ENCODE peak calls at places on chromosome 21, in eight cellular contexts. B, X, O, U, S, T, D and M are unnamed samples.

GRCh38 chr21:27260728-27261127 is 293.8 kb upstream of the ADAMTS5 start:
- DNase-seq in B (no peak), X (no peak), O (no peak), U (no peak), S (no peak), T (no peak), D (no peak), M (no peak)

GRCh38 chr21:43333301-43334062 is 93.4 kb downstream of the SIK1 start:
- DNase-seq in B (no peak), X (no peak), O (peak; percentile 81), U (no peak), S (peak; percentile 61), T (peak; percentile 75), D (peak; percentile 96), M (no peak)

GRCh38 chr21:37079211-37079824 is 6.3 kb downstream of the TTC3 start:
- DNase-seq in B (no peak), X (no peak), O (no peak), U (no peak), S (no peak), T (no peak), D (no peak), M (peak; percentile 23)

GRCh38 chr21:45001134-45002095 is 61.6 kb downstream of the SLX9 start:
- DNase-seq in B (peak; percentile 28), X (no peak), O (no peak), U (no peak), S (peak; percentile 54), T (peak; percentile 78), D (peak; percentile 99), M (no peak)

GRCh38 chr21:42850866-42851391 is 28.4 kb downstream of the WDR4 start:
- DNase-seq in B (no peak), X (no peak), O (no peak), U (peak; percentile 80), S (peak; percentile 20), T (no peak), D (peak; percentile 83), M (peak; percentile 42)

GRCh38 chr21:37821791-37822450 is 94.3 kb downstream of the KCNJ6 start:
- DNase-seq in B (no peak), X (no peak), O (no peak), U (no peak), S (no peak), T (peak; percentile 33), D (peak; percentile 82), M (no peak)

GRCh38 chr21:39061766-39062165 is 121.5 kb downstream of the PSMG1 start:
- DNase-seq in B (no peak), X (no peak), O (no peak), U (no peak), S (no peak), T (no peak), D (no peak), M (no peak)

GRCh38 chr21:33931799-33932390 is 16.3 kb upstream of the ATP5PO start:
- DNase-seq in B (no peak), X (no peak), O (no peak), U (no peak), S (peak; percentile 14), T (no peak), D (no peak), M (peak; percentile 44)

GRCh38 chr21:34821717-34822116 is 152.9 kb downstream of the CLIC6 start:
- DNase-seq in B (no peak), X (no peak), O (no peak), U (no peak), S (no peak), T (no peak), D (no peak), M (no peak)

GRCh38 chr21:41759926-41760325 is 6.9 kb downstream of the RIPK4 start:
- DNase-seq in B (no peak), X (no peak), O (no peak), U (no peak), S (no peak), T (no peak), D (peak; percentile 17), M (no peak)

GRCh38 chr21:42061866-42062542 is 9.1 kb upstream of the UMODL1 start:
- DNase-seq in B (no peak), X (peak; percentile 61), O (no peak), U (no peak), S (no peak), T (no peak), D (peak; percentile 55), M (peak; percentile 77)

GRCh38 chr21:17570773-17571172 is 41.9 kb downstream of the BTG3 start:
- DNase-seq in B (no peak), X (no peak), O (no peak), U (no peak), S (no peak), T (no peak), D (no peak), M (no peak)

GRCh38 chr21:34889287-34889536 is 159.9 kb downstream of the RUNX1 start:
- DNase-seq in B (peak; percentile 68), X (no peak), O (no peak), U (peak; percentile 36), S (peak; percentile 26), T (peak; percentile 42), D (peak; percentile 95), M (no peak)

GRCh38 chr21:26637346-26637745 is 64.3 kb upstream of the CYYR1 start:
- DNase-seq in B (no peak), X (no peak), O (no peak), U (no peak), S (no peak), T (no peak), D (no peak), M (no peak)

GRCh38 chr21:45288441-45288841 is 746 bp upstream of the POFUT2 start:
- DNase-seq in B (no peak), X (no peak), O (no peak), U (no peak), S (no peak), T (no peak), D (peak; percentile 88), M (no peak)

GRCh38 chr21:31098576-31099005 is 60.3 kb upstream of the KRTAP19-8 start:
- DNase-seq in B (peak; percentile 22), X (peak; percentile 82), O (no peak), U (peak; percentile 86), S (peak; percentile 62), T (peak; percentile 48), D (peak; percentile 82), M (peak; percentile 52)

GRCh38 chr21:41611966-41612606 is 104.1 kb upstream of the TMPRSS2 start:
- DNase-seq in B (no peak), X (no peak), O (no peak), U (no peak), S (peak; percentile 61), T (peak; percentile 77), D (no peak), M (no peak)

GRCh38 chr21:45113543-45113942 is 39.2 kb downstream of the ADARB1 start:
- DNase-seq in B (no peak), X (no peak), O (no peak), U (no peak), S (no peak), T (no peak), D (no peak), M (no peak)

GRCh38 chr21:35025206-35026152 is 23.6 kb downstream of the RUNX1 start:
- DNase-seq in B (no peak), X (no peak), O (no peak), U (no peak), S (no peak), T (no peak), D (no peak), M (no peak)

GRCh38 chr21:36097427-36098230 is 27.8 kb downstream of the CBR1 start:
- DNase-seq in B (no peak), X (no peak), O (no peak), U (peak; percentile 31), S (no peak), T (no peak), D (no peak), M (no peak)

GRCh38 chr21:35298757-35299156 is 249.7 kb upstream of the RUNX1 start:
- DNase-seq in B (no peak), X (no peak), O (no peak), U (no peak), S (no peak), T (no peak), D (no peak), M (no peak)

GRCh38 chr21:31366825-31367224 is 22.8 kb upstream of the TIAM1 start:
- DNase-seq in B (no peak), X (no peak), O (no peak), U (no peak), S (peak; percentile 51), T (peak; percentile 83), D (peak; percentile 62), M (no peak)

GRCh38 chr21:36385233-36385908 is at the start of gene CHAF1B:
- DNase-seq in B (peak; percentile 38), X (peak; percentile 90), O (peak; percentile 40), U (peak; percentile 99), S (peak; percentile 85), T (peak; percentile 93), D (peak; percentile 96), M (peak; percentile 94)

GRCh38 chr21:26686278-26686677 is 113.2 kb upstream of the CYYR1 start:
- DNase-seq in B (no peak), X (no peak), O (no peak), U (peak; percentile 20), S (peak; percentile 37), T (peak; percentile 42), D (no peak), M (no peak)

GRCh38 chr21:28136687-28137086 is 856.0 kb downstream of the LTN1 start:
- DNase-seq in B (no peak), X (no peak), O (no peak), U (no peak), S (no peak), T (no peak), D (no peak), M (no peak)